ENCODE peak calls at places on chromosome 18, in six cellular contexts. Z, M, K, P, V and Q are unnamed samples.

GRCh38 chr18:51342815-51343214 is 145.3 kb upstream of the MEX3C start:
- DNase-seq in M (peak; percentile 1), P (no peak), V (no peak), K (peak; percentile 79), Z (peak; percentile 29), Q (peak; percentile 17)

GRCh38 chr18:48879008-48879431 is 71.7 kb downstream of the SMAD7 start:
- DNase-seq in V (no peak), K (no peak), Z (no peak), M (no peak), P (no peak), Q (no peak)

GRCh38 chr18:55786651-55787272 is 198.8 kb upstream of the TCF4 start:
- DNase-seq in Z (peak; percentile 57), V (no peak), M (no peak), P (no peak), K (no peak), Q (peak; percentile 47)

GRCh38 chr18:24942144-24942543 is 409.8 kb downstream of the ZNF521 start:
- DNase-seq in M (no peak), K (no peak), V (no peak), P (no peak), Z (no peak), Q (no peak)

GRCh38 chr18:74063023-74063422 is 84.6 kb downstream of the FBXO15 start:
- DNase-seq in M (no peak), P (no peak), K (no peak), Z (no peak), V (no peak), Q (no peak)

GRCh38 chr18:34595673-34596072 is 114.4 kb upstream of the DTNA start:
- DNase-seq in M (peak; percentile 5), Z (peak; percentile 58), K (peak; percentile 58), P (no peak), V (no peak), Q (peak; percentile 2)

GRCh38 chr18:48806551-48807261 is 144.1 kb downstream of the SMAD7 start:
- DNase-seq in K (no peak), M (peak; percentile 14), P (no peak), V (no peak), Z (peak; percentile 72), Q (peak; percentile 80)

GRCh38 chr18:13254971-13255927 is 36.7 kb downstream of the LDLRAD4 start:
- DNase-seq in P (no peak), V (no peak), Z (no peak), K (no peak), M (no peak), Q (no peak)

GRCh38 chr18:28903366-28903765 is 726.4 kb upstream of the CDH2 start:
- DNase-seq in K (peak; percentile 3), M (peak; percentile 21), P (no peak), Z (peak; percentile 28), V (no peak), Q (peak; percentile 16)